ENCODE peak calls at places on chromosomes 13 and 19, in six cellular contexts. One of them, this sample, is unnamed.

GRCh38 chr13:73647417-73647816 is 486.8 kb downstream of the KLF12 start:
- DNase-seq in EL: no peak
- DNase-seq in uterus: no peak
- DNase-seq in NCI-H1092: no peak
- DNase-seq in activated CD4-positive, alpha-beta memory T cell treated with anti-CD3 and anti-CD28 coated beads for 36 hours: no peak
- DNase-seq in stimulated activated CD4-positive, alpha-beta T cell treated with anti-CD3 and anti-CD28 coated beads, Interleukin-15, amount 100 ng/mL, for 1 hour: no peak
- DNase-seq in this sample: no peak

GRCh38 chr19:46250057-46250456 is 20.5 kb downstream of the IGFL1 start:
- DNase-seq in NCI-H1092: no peak
- DNase-seq in activated CD4-positive, alpha-beta memory T cell treated with anti-CD3 and anti-CD28 coated beads for 36 hours: no peak
- DNase-seq in uterus: no peak
- DNase-seq in stimulated activated CD4-positive, alpha-beta T cell treated with anti-CD3 and anti-CD28 coated beads, Interleukin-15, amount 100 ng/mL, for 1 hour: no peak
- DNase-seq in EL: no peak
- DNase-seq in this sample: no peak

GRCh38 chr13:111919826-111920225 is 147.1 kb upstream of the SOX1 start:
- DNase-seq in stimulated activated CD4-positive, alpha-beta T cell treated with anti-CD3 and anti-CD28 coated beads, Interleukin-15, amount 100 ng/mL, for 1 hour: no peak
- DNase-seq in NCI-H1092: no peak
- DNase-seq in activated CD4-positive, alpha-beta memory T cell treated with anti-CD3 and anti-CD28 coated beads for 36 hours: no peak
- DNase-seq in uterus: no peak
- DNase-seq in EL: no peak
- DNase-seq in this sample: no peak

GRCh38 chr13:75636339-75637095 is 387 bp downstream of the LMO7 start:
- DNase-seq in stimulated activated CD4-positive, alpha-beta T cell treated with anti-CD3 and anti-CD28 coated beads, Interleukin-15, amount 100 ng/mL, for 1 hour: peak; percentile 23
- DNase-seq in EL: peak; percentile 61
- DNase-seq in NCI-H1092: peak; percentile 51
- DNase-seq in activated CD4-positive, alpha-beta memory T cell treated with anti-CD3 and anti-CD28 coated beads for 36 hours: peak; percentile 56
- DNase-seq in uterus: peak; percentile 50
- DNase-seq in this sample: no peak

GRCh38 chr19:17953316-17953801 is 13.5 kb upstream of the KCNN1 start:
- DNase-seq in stimulated activated CD4-positive, alpha-beta T cell treated with anti-CD3 and anti-CD28 coated beads, Interleukin-15, amount 100 ng/mL, for 1 hour: no peak
- DNase-seq in uterus: no peak
- DNase-seq in EL: no peak
- DNase-seq in NCI-H1092: no peak
- DNase-seq in activated CD4-positive, alpha-beta memory T cell treated with anti-CD3 and anti-CD28 coated beads for 36 hours: no peak
- DNase-seq in this sample: no peak

GRCh38 chr19:47255947-47256687 is at the start of gene CCDC9:
- DNase-seq in uterus: peak; percentile 96
- DNase-seq in stimulated activated CD4-positive, alpha-beta T cell treated with anti-CD3 and anti-CD28 coated beads, Interleukin-15, amount 100 ng/mL, for 1 hour: peak; percentile 78
- DNase-seq in activated CD4-positive, alpha-beta memory T cell treated with anti-CD3 and anti-CD28 coated beads for 36 hours: peak; percentile 98
- DNase-seq in NCI-H1092: peak; percentile 90
- DNase-seq in EL: peak; percentile 96
- DNase-seq in this sample: peak; percentile 94

GRCh38 chr13:99982741-99983400 is 1.3 kb downstream of the ZIC2 start:
- DNase-seq in stimulated activated CD4-positive, alpha-beta T cell treated with anti-CD3 and anti-CD28 coated beads, Interleukin-15, amount 100 ng/mL, for 1 hour: no peak
- DNase-seq in NCI-H1092: no peak
- DNase-seq in uterus: no peak
- DNase-seq in activated CD4-positive, alpha-beta memory T cell treated with anti-CD3 and anti-CD28 coated beads for 36 hours: no peak
- DNase-seq in EL: no peak
- DNase-seq in this sample: no peak

GRCh38 chr13:86882835-86883234 is 788.3 kb upstream of the SLITRK5 start:
- DNase-seq in NCI-H1092: no peak
- DNase-seq in uterus: no peak
- DNase-seq in activated CD4-positive, alpha-beta memory T cell treated with anti-CD3 and anti-CD28 coated beads for 36 hours: no peak
- DNase-seq in EL: no peak
- DNase-seq in stimulated activated CD4-positive, alpha-beta T cell treated with anti-CD3 and anti-CD28 coated beads, Interleukin-15, amount 100 ng/mL, for 1 hour: no peak
- DNase-seq in this sample: no peak

GRCh38 chr19:38370299-38370698 is 4.1 kb upstream of the PSMD8 start:
- DNase-seq in EL: no peak
- DNase-seq in NCI-H1092: no peak
- DNase-seq in activated CD4-positive, alpha-beta memory T cell treated with anti-CD3 and anti-CD28 coated beads for 36 hours: no peak
- DNase-seq in uterus: no peak
- DNase-seq in stimulated activated CD4-positive, alpha-beta T cell treated with anti-CD3 and anti-CD28 coated beads, Interleukin-15, amount 100 ng/mL, for 1 hour: no peak
- DNase-seq in this sample: no peak

GRCh38 chr13:26962671-26963070 is 202.1 kb upstream of the GPR12 start:
- DNase-seq in stimulated activated CD4-positive, alpha-beta T cell treated with anti-CD3 and anti-CD28 coated beads, Interleukin-15, amount 100 ng/mL, for 1 hour: no peak
- DNase-seq in EL: no peak
- DNase-seq in NCI-H1092: no peak
- DNase-seq in uterus: no peak
- DNase-seq in activated CD4-positive, alpha-beta memory T cell treated with anti-CD3 and anti-CD28 coated beads for 36 hours: no peak
- DNase-seq in this sample: no peak

GRCh38 chr19:17049711-17050280 is 23.2 kb upstream of the CPAMD8 start:
- DNase-seq in uterus: peak; percentile 38
- DNase-seq in stimulated activated CD4-positive, alpha-beta T cell treated with anti-CD3 and anti-CD28 coated beads, Interleukin-15, amount 100 ng/mL, for 1 hour: no peak
- DNase-seq in NCI-H1092: no peak
- DNase-seq in activated CD4-positive, alpha-beta memory T cell treated with anti-CD3 and anti-CD28 coated beads for 36 hours: no peak
- DNase-seq in EL: peak; percentile 21
- DNase-seq in this sample: no peak

GRCh38 chr13:101522607-101523006 is 70.1 kb downstream of the ITGBL1 start:
- DNase-seq in uterus: no peak
- DNase-seq in activated CD4-positive, alpha-beta memory T cell treated with anti-CD3 and anti-CD28 coated beads for 36 hours: no peak
- DNase-seq in stimulated activated CD4-positive, alpha-beta T cell treated with anti-CD3 and anti-CD28 coated beads, Interleukin-15, amount 100 ng/mL, for 1 hour: no peak
- DNase-seq in NCI-H1092: no peak
- DNase-seq in EL: no peak
- DNase-seq in this sample: no peak

GRCh38 chr13:39197645-39198007 is 159.4 kb downstream of the NHLRC3 start:
- DNase-seq in NCI-H1092: no peak
- DNase-seq in uterus: no peak
- DNase-seq in stimulated activated CD4-positive, alpha-beta T cell treated with anti-CD3 and anti-CD28 coated beads, Interleukin-15, amount 100 ng/mL, for 1 hour: no peak
- DNase-seq in activated CD4-positive, alpha-beta memory T cell treated with anti-CD3 and anti-CD28 coated beads for 36 hours: no peak
- DNase-seq in EL: no peak
- DNase-seq in this sample: no peak

GRCh38 chr19:53971608-53972007 is 8.9 kb downstream of the CACNG8 start:
- DNase-seq in NCI-H1092: no peak
- DNase-seq in activated CD4-positive, alpha-beta memory T cell treated with anti-CD3 and anti-CD28 coated beads for 36 hours: no peak
- DNase-seq in uterus: no peak
- DNase-seq in EL: no peak
- DNase-seq in stimulated activated CD4-positive, alpha-beta T cell treated with anti-CD3 and anti-CD28 coated beads, Interleukin-15, amount 100 ng/mL, for 1 hour: no peak
- DNase-seq in this sample: no peak

GRCh38 chr19:17605761-17606745 is 50.6 kb downstream of the COLGALT1 start:
- DNase-seq in activated CD4-positive, alpha-beta memory T cell treated with anti-CD3 and anti-CD28 coated beads for 36 hours: peak; percentile 85
- DNase-seq in EL: peak; percentile 76
- DNase-seq in stimulated activated CD4-positive, alpha-beta T cell treated with anti-CD3 and anti-CD28 coated beads, Interleukin-15, amount 100 ng/mL, for 1 hour: peak; percentile 59
- DNase-seq in uterus: peak; percentile 44
- DNase-seq in NCI-H1092: peak; percentile 75
- DNase-seq in this sample: peak; percentile 64

GRCh38 chr13:110005563-110005962 is 219.2 kb upstream of the IRS2 start:
- DNase-seq in uterus: no peak
- DNase-seq in NCI-H1092: no peak
- DNase-seq in activated CD4-positive, alpha-beta memory T cell treated with anti-CD3 and anti-CD28 coated beads for 36 hours: no peak
- DNase-seq in stimulated activated CD4-positive, alpha-beta T cell treated with anti-CD3 and anti-CD28 coated beads, Interleukin-15, amount 100 ng/mL, for 1 hour: no peak
- DNase-seq in EL: peak; percentile 35
- DNase-seq in this sample: no peak

This sample was measured in tibial nerve.